ENCODE peak calls at places on chromosomes 12 and 14, in eight cellular contexts. B is A549, L is WERI-Rb-1, X is trophoblast cell, W is astrocyte, Z is ovary, S is neuronal stem cell, R is iPS DF 6.9. U is an unnamed sample.

GRCh38 chr12:108702534-108702933 is 28.8 kb downstream of the CORO1C start:
- DNase-seq in B (no peak), L (peak), X (no peak), W (no peak), Z (no peak), S (no peak), R (no peak), U (no peak)

GRCh38 chr12:54933381-54933780 is 51.2 kb downstream of the TESPA1 start:
- DNase-seq in B (no peak), L (no peak), X (peak), W (peak), Z (no peak), S (no peak), R (no peak), U (no peak)

GRCh38 chr14:34711169-34711568 is 3.2 kb downstream of the CFL2 start:
- DNase-seq in B (no peak), L (no peak), X (peak), W (peak), Z (no peak), S (no peak), R (no peak), U (no peak)

GRCh38 chr14:95482967-95483842 is 33.2 kb downstream of the SYNE3 start:
- DNase-seq in B (peak), L (no peak), X (peak), W (peak), Z (peak), S (no peak), R (no peak), U (peak)

GRCh38 chr12:28507055-28507454 is 316.8 kb downstream of the CCDC91 start:
- DNase-seq in B (no peak), L (no peak), X (peak), W (peak), Z (no peak), S (no peak), R (no peak), U (no peak)

GRCh38 chr12:59517522-59517921 is 78.3 kb upstream of the SLC16A7 start:
- DNase-seq in B (no peak), L (no peak), X (no peak), W (no peak), Z (no peak), S (no peak), R (no peak), U (no peak)

GRCh38 chr12:66956300-66956699 is 277.4 kb upstream of the GRIP1 start:
- DNase-seq in B (no peak), L (no peak), X (no peak), W (no peak), Z (no peak), S (no peak), R (no peak), U (no peak)

GRCh38 chr12:72272731-72273498 is 745 bp downstream of the TRHDE start:
- DNase-seq in B (no peak), L (peak), X (peak), W (peak), Z (peak), S (peak), R (no peak), U (no peak)

GRCh38 chr12:112525426-112525809 is 106.7 kb downstream of the PTPN11 start:
- DNase-seq in B (no peak), L (no peak), X (no peak), W (no peak), Z (no peak), S (no peak), R (no peak), U (no peak)

GRCh38 chr12:52944683-52945388 is 4.1 kb upstream of the KRT18 start:
- DNase-seq in B (no peak), L (no peak), X (peak), W (no peak), Z (no peak), S (no peak), R (no peak), U (no peak)
- H3K27ac ChIP-seq in B (peak), L (no peak), X (peak), W (peak), Z (no peak), S (peak), R (no peak), U (no peak)

GRCh38 chr12:94807951-94808350 is 157.6 kb upstream of the TMCC3 start:
- DNase-seq in B (no peak), L (no peak), X (no peak), W (no peak), Z (no peak), S (no peak), R (no peak), U (no peak)

GRCh38 chr12:94803939-94804338 is 153.6 kb upstream of the TMCC3 start:
- DNase-seq in B (no peak), L (no peak), X (no peak), W (no peak), Z (no peak), S (no peak), R (no peak), U (no peak)

GRCh38 chr12:94802796-94803195 is 152.4 kb upstream of the TMCC3 start:
- DNase-seq in B (no peak), L (no peak), X (no peak), W (no peak), Z (no peak), S (no peak), R (no peak), U (no peak)

GRCh38 chr12:94806617-94807016 is 156.3 kb upstream of the TMCC3 start:
- DNase-seq in B (no peak), L (no peak), X (peak), W (no peak), Z (no peak), S (no peak), R (no peak), U (no peak)

GRCh38 chr12:94805749-94806148 is 155.4 kb upstream of the TMCC3 start:
- DNase-seq in B (no peak), L (no peak), X (peak), W (peak), Z (no peak), S (no peak), R (no peak), U (no peak)
- H3K27ac ChIP-seq in B (no peak), L (no peak), X (no peak), W (no peak), Z (no peak), S (no peak), R (no peak), U (no peak)

GRCh38 chr12:25793196-25793595 is 165.3 kb upstream of the RASSF8 start:
- DNase-seq in B (no peak), L (no peak), X (no peak), W (no peak), Z (no peak), S (no peak), R (no peak), U (no peak)
- H3K27ac ChIP-seq in B (no peak), L (no peak), X (no peak), W (no peak), Z (no peak), S (no peak), R (no peak), U (no peak)

DNA sequence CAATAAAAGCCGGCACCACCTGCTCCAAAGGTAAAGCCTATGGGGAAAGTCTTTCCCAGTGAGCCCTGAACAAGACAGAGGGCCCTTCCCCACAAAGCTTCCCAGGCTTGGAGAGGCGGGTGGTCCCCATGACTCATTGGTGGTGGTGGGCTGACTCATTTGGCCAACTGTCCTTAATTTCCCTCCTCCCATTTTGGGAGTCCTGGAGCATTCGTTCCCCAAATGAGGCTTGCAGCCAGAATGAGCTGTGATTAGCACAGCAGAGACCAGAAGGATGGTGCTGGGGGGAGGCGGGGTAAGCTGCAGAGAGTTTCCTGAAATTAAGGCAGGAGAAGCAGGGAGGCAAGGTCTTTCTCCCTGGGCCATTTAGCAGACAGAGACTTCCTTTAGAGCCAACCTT is 241.7 kb downstream of the DPF3 start:
- DNase-seq in B (no peak), L (no peak), X (no peak), W (peak), Z (no peak), S (no peak), R (no peak), U (no peak)
- H3K27ac ChIP-seq in B (no peak), L (no peak), X (no peak), W (peak), Z (no peak), S (no peak), R (no peak), U (no peak)

GRCh38 chr12:10715491-10715890 is 7.6 kb downstream of the YBX3 start:
- DNase-seq in B (no peak), L (no peak), X (no peak), W (no peak), Z (no peak), S (no peak), R (no peak), U (no peak)

GRCh38 chr12:10717410-10717809 is 5.7 kb downstream of the YBX3 start:
- DNase-seq in B (no peak), L (no peak), X (peak), W (peak), Z (no peak), S (no peak), R (no peak), U (no peak)

GRCh38 chr12:10716704-10717315 is 6.3 kb downstream of the YBX3 start:
- DNase-seq in B (peak), L (peak), X (peak), W (peak), Z (peak), S (no peak), R (no peak), U (peak)

GRCh38 chr12:10718279-10718821 is 4.8 kb downstream of the YBX3 start:
- DNase-seq in B (no peak), L (peak), X (peak), W (peak), Z (no peak), S (no peak), R (no peak), U (no peak)

DNA sequence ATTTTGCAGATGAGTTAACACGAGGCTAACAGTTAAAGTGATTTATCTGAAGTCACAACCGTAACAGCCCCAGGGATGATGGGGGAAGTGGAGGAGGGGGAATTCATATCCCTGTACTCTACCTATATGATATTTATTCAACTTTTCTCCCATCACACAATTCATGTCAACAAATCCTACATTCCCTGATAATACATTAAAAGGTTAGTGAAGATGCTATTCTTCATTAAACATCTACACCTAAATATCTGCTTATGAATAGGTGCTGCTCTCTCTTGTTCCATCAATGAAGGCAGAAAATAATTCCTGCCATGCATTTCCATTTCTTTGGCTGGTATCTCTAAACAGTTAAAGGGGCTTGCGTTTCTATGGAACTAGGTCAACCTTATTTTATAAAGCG is 6.8 kb downstream of the YBX3 start:
- DNase-seq in B (no peak), L (no peak), X (no peak), W (no peak), Z (no peak), S (no peak), R (no peak), U (no peak)
- H3K27ac ChIP-seq in B (peak), L (peak), X (peak), W (peak), Z (peak), S (no peak), R (no peak), U (peak)

GRCh38 chr14:102140027-102140749 is 491 bp downstream of the WDR20 start:
- DNase-seq in B (peak), L (peak), X (peak), W (no peak), Z (peak), S (peak), R (no peak), U (no peak)
- H3K27ac ChIP-seq in B (peak), L (peak), X (peak), W (peak), Z (peak), S (peak), R (no peak), U (peak)

GRCh38 chr12:104668274-104668718 is 211.5 kb downstream of the CHST11 start:
- DNase-seq in B (no peak), L (peak), X (no peak), W (peak), Z (no peak), S (no peak), R (no peak), U (peak)
- H3K27ac ChIP-seq in B (peak), L (no peak), X (no peak), W (no peak), Z (no peak), S (no peak), R (no peak), U (peak)

GRCh38 chr12:114735680-114736374 is 51.9 kb upstream of the TBX3 start:
- DNase-seq in B (no peak), L (no peak), X (no peak), W (no peak), Z (no peak), S (no peak), R (no peak), U (no peak)
- H3K27ac ChIP-seq in B (no peak), L (no peak), X (no peak), W (no peak), Z (peak), S (no peak), R (no peak), U (no peak)

GRCh38 chr12:47858511-47859266 is 39.0 kb upstream of the HDAC7 start:
- DNase-seq in B (no peak), L (no peak), X (no peak), W (no peak), Z (no peak), S (no peak), R (no peak), U (no peak)
- H3K27ac ChIP-seq in B (no peak), L (no peak), X (no peak), W (no peak), Z (no peak), S (no peak), R (no peak), U (no peak)

U was measured in right atrium auricular region.